ENCODE peak calls at places on chromosomes 1 and 21, in seven cellular contexts. W, V, O, T, N, U and A are unnamed samples.
A peak's percentile ranks its signal among the peaks of the same experiment; 100 is the strongest.

GRCh38 chr21:20999567-21000169 is 1.5 kb downstream of the NCAM2 start:
- DNase-seq in W (no peak), V (peak; percentile 16), O (no peak), T (peak; percentile 39), N (peak; percentile 49), U (no peak), A (peak; percentile 7)

GRCh38 chr21:43810505-43811261 is 21.3 kb downstream of the RRP1 start:
- DNase-seq in W (peak; percentile 72), V (peak; percentile 93), O (peak; percentile 86), T (peak; percentile 72), N (peak; percentile 44), U (peak; percentile 74), A (peak; percentile 88)

GRCh38 chr1:22387888-22388564 is 63.6 kb upstream of the ZBTB40 start:
- DNase-seq in W (no peak), V (no peak), O (no peak), T (no peak), N (no peak), U (peak; percentile 57), A (no peak)

GRCh38 chr1:229024528-229025119 is 246.3 kb upstream of the RAB4A start:
- DNase-seq in W (peak; percentile 31), V (peak; percentile 58), O (peak; percentile 77), T (no peak), N (peak; percentile 90), U (no peak), A (no peak)

GRCh38 chr1:100483230-100483629 is 54.7 kb upstream of the GPR88 start:
- DNase-seq in W (no peak), V (no peak), O (no peak), T (no peak), N (no peak), U (no peak), A (no peak)

GRCh38 chr1:229781453-229781852 is 155.4 kb downstream of the URB2 start:
- DNase-seq in W (peak; percentile 12), V (peak; percentile 50), O (no peak), T (no peak), N (no peak), U (peak; percentile 74), A (peak; percentile 83)

GRCh38 chr1:206004821-206005220 is 1.6 kb upstream of the RAB7B start:
- DNase-seq in W (no peak), V (no peak), O (no peak), T (no peak), N (no peak), U (peak; percentile 63), A (no peak)

GRCh38 chr1:81670286-81670685 is 130.4 kb upstream of the ADGRL2 start:
- DNase-seq in W (no peak), V (peak; percentile 56), O (peak; percentile 88), T (peak; percentile 19), N (peak; percentile 97), U (peak; percentile 78), A (peak; percentile 95)

GRCh38 chr1:175192111-175192629 is 406 bp downstream of the KIAA0040 start:
- DNase-seq in W (peak; percentile 41), V (peak; percentile 79), O (peak; percentile 66), T (peak; percentile 37), N (no peak), U (peak; percentile 78), A (peak; percentile 80)

GRCh38 chr1:178613271-178613945 is 100.5 kb downstream of the TEX35 start:
- DNase-seq in W (no peak), V (no peak), O (no peak), T (no peak), N (no peak), U (no peak), A (no peak)

GRCh38 chr1:178612261-178612660 is 99.4 kb downstream of the TEX35 start:
- DNase-seq in W (no peak), V (no peak), O (no peak), T (no peak), N (peak; percentile 83), U (no peak), A (no peak)

GRCh38 chr1:178606839-178607238 is 93.9 kb downstream of the TEX35 start:
- DNase-seq in W (no peak), V (no peak), O (no peak), T (no peak), N (no peak), U (no peak), A (no peak)

GRCh38 chr1:178609015-178609414 is 96.1 kb downstream of the TEX35 start:
- DNase-seq in W (no peak), V (no peak), O (no peak), T (no peak), N (peak; percentile 92), U (no peak), A (no peak)

GRCh38 chr1:178607718-178608408 is 95.0 kb downstream of the TEX35 start:
- DNase-seq in W (no peak), V (no peak), O (no peak), T (no peak), N (no peak), U (no peak), A (no peak)
- H3K4me1 ChIP-seq in W (no peaks in the 10 kb centered on the region), V (peaks cover 8% of the 10 kb centered on the region), O (peaks cover 8% of the 10 kb centered on the region), T (peaks cover 7% of the 10 kb centered on the region), N (peaks cover 31% of the 10 kb centered on the region), U (no peaks in the 10 kb centered on the region), A (peaks cover 18% of the 10 kb centered on the region)

GRCh38 chr1:92475029-92475428 is 11.7 kb downstream of the GFI1 start:
- DNase-seq in W (no peak), V (no peak), O (no peak), T (no peak), N (no peak), U (no peak), A (no peak)

GRCh38 chr1:92476071-92476607 is 10.6 kb downstream of the GFI1 start:
- DNase-seq in W (no peak), V (peak; percentile 41), O (no peak), T (no peak), N (no peak), U (no peak), A (no peak)

GRCh38 chr1:92478393-92478792 is 8.3 kb downstream of the GFI1 start:
- DNase-seq in W (no peak), V (no peak), O (no peak), T (no peak), N (peak; percentile 25), U (no peak), A (no peak)

GRCh38 chr1:92470216-92470615 is 16.5 kb downstream of the GFI1 start:
- DNase-seq in W (no peak), V (no peak), O (no peak), T (no peak), N (no peak), U (no peak), A (no peak)

DNA sequence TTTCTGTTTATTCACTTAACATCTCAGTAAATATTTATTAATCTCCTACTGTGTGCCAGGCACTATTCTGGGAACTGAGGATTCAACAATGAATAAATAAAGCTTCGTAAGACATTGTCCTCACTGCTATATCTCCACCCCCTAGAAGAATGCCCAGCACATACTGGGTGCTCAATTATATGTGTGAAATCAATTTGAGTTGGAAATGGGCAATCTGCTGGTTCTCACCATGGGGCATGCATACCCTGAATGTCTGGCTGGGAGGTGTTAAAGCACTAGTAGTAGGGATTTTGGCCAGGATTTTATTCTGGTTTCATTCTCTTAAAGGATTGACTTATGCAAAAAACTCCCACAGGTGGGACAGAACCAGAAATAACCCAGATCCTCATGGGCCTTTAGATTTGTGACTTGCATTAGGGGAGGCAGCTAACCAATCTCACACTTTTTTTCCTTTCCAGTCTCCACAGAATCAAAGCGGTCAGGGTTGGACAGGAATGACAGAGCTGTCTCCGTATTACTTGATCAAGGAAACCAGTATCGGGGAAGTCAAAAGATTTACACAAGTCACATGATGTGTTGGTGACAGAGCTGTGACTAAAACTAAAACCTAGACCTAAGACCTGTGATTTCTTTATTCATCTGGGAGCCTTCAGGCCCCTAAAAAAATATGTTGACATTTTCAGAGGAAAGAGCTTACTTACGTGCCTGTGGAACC is 12.8 kb downstream of the GFI1 start:
- DNase-seq in W (no peak), V (no peak), O (no peak), T (no peak), N (no peak), U (no peak), A (no peak)
- TF ChIP-seq POLR2A in W (no peak), V (no peak), O (no peak), T (no peak), N (no peak), U (no peak), A (no peak)

DNA sequence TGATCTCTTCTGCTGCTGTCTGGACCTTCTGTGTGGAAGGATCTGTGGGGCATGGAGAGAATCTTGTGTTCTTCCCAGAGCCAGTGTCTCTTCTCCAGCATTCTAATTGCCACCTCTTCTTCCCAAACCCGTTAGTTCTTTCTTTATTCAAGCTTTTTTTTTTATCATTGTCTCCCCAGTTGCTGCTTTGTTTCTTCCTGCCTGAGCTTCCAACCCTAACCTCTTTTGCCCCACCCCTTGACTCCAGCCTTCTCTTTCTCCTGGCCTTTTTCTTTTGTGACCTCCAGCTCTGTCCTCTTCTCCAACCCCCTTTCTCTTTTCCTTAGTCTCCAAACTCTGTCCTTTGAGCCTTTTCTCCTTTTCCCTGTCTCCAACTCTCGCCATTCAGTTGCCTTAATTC is 4.5 kb downstream of the AGO1 start:
- DNase-seq in W (no peak), V (no peak), O (no peak), T (no peak), N (no peak), U (no peak), A (no peak)
- H3K4me3 ChIP-seq in W (no peak overlapping the region), V (no peak overlapping the region), O (no peak overlapping the region), T (no peak overlapping the region), N (no peak overlapping the region), U (no peak overlapping the region), A (no peak overlapping the region)

DNA sequence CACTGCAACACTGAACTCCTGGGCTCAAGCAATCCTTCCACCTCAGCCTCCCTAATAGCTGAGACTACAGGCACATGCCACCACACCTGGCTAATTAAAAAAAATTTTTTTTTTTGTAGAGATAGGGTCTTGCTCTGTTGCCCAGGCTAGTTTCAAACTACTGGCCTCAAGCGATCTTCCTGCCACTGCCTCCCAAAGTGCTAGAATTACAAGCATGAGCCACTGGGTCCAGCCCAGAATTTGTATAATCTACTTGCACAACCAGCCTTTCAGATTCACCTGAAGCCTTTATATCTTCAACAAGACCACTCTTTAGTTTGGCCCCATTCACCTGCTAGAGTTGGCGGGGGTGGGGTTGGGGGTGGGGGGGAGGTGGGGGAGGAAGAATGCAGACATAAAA is 181.7 kb upstream of the LMO4 start:
- DNase-seq in W (no peak), V (no peak), O (no peak), T (no peak), N (no peak), U (no peak), A (no peak)
- H3K4me1 ChIP-seq in W (no peaks in the 10 kb centered on the region), V (no peaks in the 10 kb centered on the region), O (peaks cover 19% of the 10 kb centered on the region), T (peaks cover 30% of the 10 kb centered on the region), N (peaks cover 14% of the 10 kb centered on the region), U (no peaks in the 10 kb centered on the region), A (peaks cover 6% of the 10 kb centered on the region)

GRCh38 chr1:54942976-54943375 is 37.5 kb upstream of the TMEM61 start:
- DNase-seq in W (no peak), V (no peak), O (no peak), T (no peak), N (no peak), U (no peak), A (no peak)

GRCh38 chr1:54944610-54945392 is 35.6 kb upstream of the TMEM61 start:
- DNase-seq in W (peak; percentile 48), V (peak; percentile 82), O (peak; percentile 69), T (peak; percentile 35), N (peak; percentile 85), U (peak; percentile 57), A (peak; percentile 73)

GRCh38 chr1:54949971-54950360 is 30.5 kb upstream of the TMEM61 start:
- DNase-seq in W (no peak), V (no peak), O (no peak), T (no peak), N (peak; percentile 67), U (no peak), A (no peak)

GRCh38 chr1:54947540-54947939 is 32.9 kb upstream of the TMEM61 start:
- DNase-seq in W (no peak), V (no peak), O (no peak), T (no peak), N (no peak), U (no peak), A (no peak)

GRCh38 chr1:54945393-54945936 is 35.0 kb upstream of the TMEM61 start:
- DNase-seq in W (no peak), V (peak; percentile 91), O (no peak), T (no peak), N (no peak), U (no peak), A (no peak)
- TF ChIP-seq POLR2A in W (no peak), V (peak; percentile 80), O (no peak), T (no peak), N (no peak), U (no peak), A (no peak)